ENCODE peak calls at places on chromosome 7, in eight cellular contexts. O is tibial nerve, U is adrenal gland, B is sigmoid colon, W is A673, Y is lung, C is left ventricle myocardium inferior, P is psoas muscle. G is an unnamed sample. For H3K4me1, the result is how much of the 10 kb centered on the place peaks cover.

GRCh38 chr7:146652176-146652575 is 535.6 kb downstream of the CNTNAP2 start:
- DNase-seq in B (no peak), P (no peak), C (no peak), U (no peak), Y (no peak), W (no peak), O (no peak), G (no peak)

GRCh38 chr7:38300175-38300574 is 26.7 kb upstream of the TARP start:
- DNase-seq in P (no peak), B (no peak), W (no peak), Y (no peak), O (no peak), U (no peak), C (no peak), G (no peak)

GRCh38 chr7:90351987-90352386 is 5.5 kb downstream of the GTPBP10 start:
- DNase-seq in W (no peak), U (no peak), P (no peak), O (no peak), Y (no peak), B (no peak), C (no peak), G (no peak)

GRCh38 chr7:35513828-35514227 is 181.1 kb downstream of the HERPUD2 start:
- DNase-seq in O (no peak), W (no peak), C (no peak), Y (no peak), U (no peak), B (no peak), P (no peak), G (no peak)

GRCh38 chr7:74587435-74588126 is 69.9 kb upstream of the GTF2I start:
- DNase-seq in C (peak), W (no peak), B (peak), P (peak), U (peak), Y (peak), O (peak), G (peak)

GRCh38 chr7:465710-466400 is 53.8 kb downstream of the PDGFA start:
- DNase-seq in W (no peak), B (peak), Y (no peak), C (no peak), O (no peak), U (peak), P (no peak), G (no peak)

GRCh38 chr7:43112941-43113621 is 634 bp downstream of the HECW1 start:
- DNase-seq in Y (no peak), C (peak), P (peak), B (peak), U (peak), W (peak), O (no peak), G (no peak)

GRCh38 chr7:95718556-95719410 is 53.6 kb upstream of the DYNC1I1 start:
- DNase-seq in U (no peak), W (peak), B (no peak), O (no peak), Y (no peak), P (no peak), C (no peak), G (no peak)

GRCh38 chr7:93148135-93148534 is at the start of gene SAMD9L:
- DNase-seq in W (no peak), Y (no peak), O (no peak), U (peak), P (no peak), C (no peak), B (no peak), G (no peak)

GRCh38 chr7:101104193-101104713 is 19.0 kb downstream of the TRIM56 start:
- DNase-seq in W (peak), P (no peak), U (no peak), O (no peak), B (no peak), C (no peak), Y (no peak), G (no peak)

GRCh38 chr7:142753366-142753765 is 4.1 kb downstream of the PRSS1 start:
- DNase-seq in O (no peak), U (no peak), P (no peak), Y (no peak), W (no peak), C (no peak), B (no peak), G (no peak)

GRCh38 chr7:123641901-123642300 is 13.8 kb upstream of the LMOD2 start:
- DNase-seq in B (no peak), C (no peak), O (no peak), W (no peak), P (no peak), U (no peak), Y (no peak), G (no peak)

GRCh38 chr7:79790863-79791262 is 337.4 kb upstream of the MAGI2 start:
- DNase-seq in W (no peak), B (no peak), O (no peak), U (no peak), Y (no peak), C (no peak), P (no peak), G (no peak)

GRCh38 chr7:155458317-155459132 is 596 bp downstream of the EN2 start:
- DNase-seq in P (no peak), W (no peak), Y (no peak), U (no peak), B (no peak), C (no peak), O (no peak), G (no peak)

GRCh38 chr7:143361552-143362125 is 874 bp downstream of the FAM131B start:
- DNase-seq in Y (no peak), C (no peak), U (no peak), O (no peak), W (no peak), B (peak), P (no peak), G (no peak)

GRCh38 chr7:6221340-6222319 is 50.8 kb downstream of the CYTH3 start:
- DNase-seq in P (no peak), C (no peak), W (no peak), B (no peak), O (no peak), Y (no peak), U (no peak), G (no peak)

GRCh38 chr7:142842251-142842766 is 12.6 kb upstream of the EPHB6 start:
- DNase-seq in U (no peak), B (no peak), P (no peak), C (no peak), Y (no peak), O (no peak), W (no peak), G (no peak)

GRCh38 chr7:30841801-30842541 is 69.7 kb upstream of the AQP1 start:
- DNase-seq in C (no peak), Y (no peak), U (no peak), P (no peak), O (no peak), W (no peak), B (no peak), G (no peak)

GRCh38 chr7:2805213-2806003 is 38.7 kb downstream of the GNA12 start:
- DNase-seq in W (no peak), Y (no peak), B (no peak), O (no peak), P (no peak), C (peak), U (peak), G (peak)

GRCh38 chr7:30168800-30169584 is 34.2 kb downstream of the MTURN start:
- DNase-seq in O (no peak), P (no peak), U (peak), Y (no peak), C (no peak), B (no peak), W (no peak), G (no peak)

GRCh38 chr7:16630654-16631053 is 14.9 kb downstream of the ANKMY2 start:
- DNase-seq in U (no peak), B (no peak), O (no peak), W (no peak), Y (no peak), P (no peak), C (no peak), G (no peak)

GRCh38 chr7:97285348-97285747 is 167.8 kb downstream of the SDHAF3 start:
- DNase-seq in O (no peak), B (no peak), P (no peak), C (no peak), W (no peak), U (no peak), Y (no peak), G (no peak)

GRCh38 chr7:149880871-149881301 is 7.1 kb downstream of the ATP6V0E2 start:
- DNase-seq in O (no peak), U (no peak), P (no peak), W (no peak), B (peak), C (peak), Y (peak), G (no peak)

GRCh38 chr7:40204581-40204980 is 69.8 kb downstream of the SUGCT start:
- DNase-seq in W (no peak), B (no peak), O (no peak), U (no peak), P (no peak), Y (no peak), C (no peak), G (no peak)

GRCh38 chr7:1255817-1256340 is 23.2 kb downstream of the UNCX start:
- DNase-seq in Y (no peak), W (no peak), U (no peak), P (peak), O (no peak), C (no peak), B (no peak), G (no peak)

GRCh38 chr7:17090751-17091150 is 207.7 kb upstream of the AHR start:
- DNase-seq in C (no peak), B (no peak), U (no peak), P (no peak), Y (no peak), W (peak), O (no peak), G (no peak)

GRCh38 chr7:45328397-45329080 is 170.9 kb downstream of the RAMP3 start:
- DNase-seq in P (no peak), U (no peak), B (no peak), C (no peak), O (no peak), Y (no peak), W (no peak), G (no peak)

GRCh38 chr7:139745330-139746143 is 32.3 kb downstream of the HIPK2 start:
- DNase-seq in P (no peak), Y (no peak), B (no peak), O (no peak), C (no peak), W (peak), U (no peak), G (peak)

GRCh38 chr7:15104411-15105092 is 202.0 kb upstream of the DGKB start:
- DNase-seq in P (no peak), C (no peak), B (no peak), W (peak), Y (no peak), U (no peak), O (no peak), G (no peak)

GRCh38 chr7:157516911-157517781 is 180.3 kb downstream of the DNAJB6 start:
- DNase-seq in Y (no peak), U (no peak), B (peak), W (no peak), C (no peak), P (no peak), O (peak), G (peak)

GRCh38 chr7:139035588-139036353 is at the start of gene ZC3HAV1L:
- DNase-seq in U (peak), C (peak), B (peak), O (no peak), W (peak), P (peak), Y (peak), G (peak)

GRCh38 chr7:5477723-5478531 is 54.3 kb upstream of the TNRC18 start:
- DNase-seq in O (no peak), C (no peak), P (no peak), U (no peak), B (no peak), Y (no peak), W (no peak), G (no peak)

GRCh38 chr7:142482899-142483658 is 225.2 kb upstream of the PRSS58 start:
- DNase-seq in P (peak), B (no peak), O (no peak), W (peak), Y (no peak), C (no peak), U (no peak), G (no peak)

GRCh38 chr7:77420438-77420837 is 4.3 kb upstream of the GSAP start:
- DNase-seq in W (no peak), U (no peak), Y (no peak), B (no peak), C (no peak), P (no peak), O (no peak), G (no peak)

GRCh38 chr7:137684316-137684715 is 162.5 kb downstream of the DGKI start:
- DNase-seq in W (no peak), U (no peak), P (no peak), B (no peak), C (no peak), Y (no peak), O (no peak), G (no peak)

GRCh38 chr7:151759591-151760042 is 117.3 kb downstream of the PRKAG2 start:
- DNase-seq in C (peak), W (peak), U (peak), B (peak), P (peak), Y (peak), O (no peak), G (no peak)
- H3K27ac ChIP-seq in C (no peak), W (no peak), U (no peak), B (no peak), P (no peak), Y (no peak), O (no peak), G (no peak)

GRCh38 chr7:116713500-116713899 is 41.5 kb downstream of the MET start:
- DNase-seq in P (no peak), C (no peak), W (no peak), Y (no peak), U (no peak), B (no peak), O (no peak), G (no peak)
- H3K4me1 ChIP-seq in P (under half), C (under half), W (under half), Y (under half), U (under half), B (under half), O (under half), G (under half)

GRCh38 chr7:115346685-115347084 is 424.8 kb downstream of the MDFIC start:
- DNase-seq in O (no peak), Y (no peak), P (no peak), W (no peak), U (no peak), C (no peak), B (no peak), G (no peak)
- TF ChIP-seq CTCF in O (no peak), Y (no peak), P (no peak), W (no peak), U (no peak), C (no peak), B (no peak), G (no peak)

GRCh38 chr7:18508441-18509427 is 13.2 kb downstream of the HDAC9 start:
- DNase-seq in P (no peak), W (peak), O (no peak), B (no peak), C (no peak), Y (no peak), U (no peak), G (no peak)

GRCh38 chr7:18513343-18513742 is 17.8 kb downstream of the HDAC9 start:
- DNase-seq in W (no peak), C (no peak), B (no peak), Y (no peak), U (no peak), O (no peak), P (no peak), G (no peak)

GRCh38 chr7:18505870-18506460 is 10.4 kb downstream of the HDAC9 start:
- DNase-seq in C (no peak), W (no peak), O (no peak), B (no peak), P (no peak), Y (no peak), U (no peak), G (no peak)

GRCh38 chr7:18511351-18511750 is 15.8 kb downstream of the HDAC9 start:
- DNase-seq in O (no peak), U (no peak), Y (no peak), B (no peak), W (no peak), C (no peak), P (no peak), G (no peak)

GRCh38 chr7:18509491-18509890 is 13.9 kb downstream of the HDAC9 start:
- DNase-seq in P (no peak), W (no peak), C (no peak), Y (no peak), B (no peak), U (no peak), O (no peak), G (no peak)
- H3K27ac ChIP-seq in P (peak), W (peak), C (peak), Y (peak), B (no peak), U (no peak), O (no peak), G (peak)

DNA sequence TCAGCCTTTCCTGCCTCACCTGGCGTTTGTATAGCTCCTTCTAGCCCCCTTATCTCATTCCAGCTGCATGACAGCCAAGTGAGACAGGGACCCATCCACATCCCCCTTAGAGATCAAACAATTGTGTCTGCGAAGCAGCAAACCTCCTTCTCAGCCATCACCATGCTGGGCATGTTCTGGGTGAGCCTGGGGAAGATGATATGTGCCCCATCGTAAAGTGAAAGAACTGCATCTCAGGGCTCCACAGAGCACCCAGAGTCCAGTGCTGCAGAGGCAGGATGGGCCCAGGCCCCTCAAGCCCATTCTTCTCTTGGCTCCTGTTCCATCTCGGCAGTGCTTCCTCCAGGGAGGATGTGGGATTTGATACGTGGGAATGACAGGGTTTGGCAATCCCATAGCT is 43.2 kb downstream of the FIGNL1 start:
- DNase-seq in C (no peak), U (no peak), Y (no peak), O (no peak), W (no peak), P (no peak), B (no peak), G (no peak)
- H3K4me1 ChIP-seq in C (under half), U (under half), Y (under half), O (under half), W (under half), P (under half), B (under half), G (under half)

DNA sequence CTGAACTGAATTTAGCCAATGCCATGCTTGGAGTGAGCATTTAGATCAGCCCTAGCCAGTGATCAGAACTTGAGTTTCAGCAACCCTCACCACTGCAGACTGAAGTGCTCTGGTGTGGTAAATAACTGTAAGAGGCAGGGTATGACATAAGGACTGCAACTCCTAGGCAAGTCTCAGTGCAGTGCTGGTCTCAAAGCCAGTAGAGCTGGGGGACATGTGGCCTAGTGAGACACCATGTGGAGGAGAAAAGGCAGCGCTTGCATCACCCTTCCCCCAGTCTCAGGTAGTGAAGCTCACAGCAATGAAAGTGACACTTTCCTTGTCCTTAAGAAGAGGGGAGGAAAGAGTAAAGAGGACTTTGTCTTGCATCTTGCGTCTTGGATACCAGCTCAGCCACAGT is 386.8 kb upstream of the POT1 start:
- DNase-seq in Y (no peak), B (no peak), W (peak), P (no peak), C (no peak), U (no peak), O (no peak), G (no peak)
- TF ChIP-seq CTCF in Y (no peak), B (no peak), W (peak), P (no peak), C (no peak), U (no peak), O (no peak), G (no peak)

G was measured in right atrium auricular region.